ENCODE peak calls at places on chromosome 13, in five cellular contexts. J is Peyer's patch, T is fibroblast of the aortic adventitia, E is NB4, P is neural crest cell. D is an unnamed sample.
A peak's percentile ranks its signal among the peaks of the same experiment; 100 is the strongest.

GRCh38 chr13:40170091-40170490 is 496.4 kb downstream of the FOXO1 start:
- DNase-seq in T (no peak), P (no peak), E (no peak), J (no peak), D (no peak)

GRCh38 chr13:90105276-90105675 is 1242.2 kb upstream of the MIR17HG start:
- DNase-seq in J (no peak), E (no peak), P (no peak), T (no peak), D (no peak)

GRCh38 chr13:36345438-36346221 is 564 bp downstream of the SPART start:
- DNase-seq in E (peak; percentile 90), J (peak; percentile 52), P (peak; percentile 41), T (peak; percentile 95), D (no peak)

GRCh38 chr13:80862466-80862865 is 521.5 kb upstream of the SPRY2 start:
- DNase-seq in T (no peak), P (peak; percentile 5), J (no peak), E (no peak), D (no peak)

GRCh38 chr13:108083056-108083455 is 132.3 kb downstream of the LIG4 start:
- DNase-seq in T (no peak), P (no peak), E (no peak), J (no peak), D (no peak)

GRCh38 chr13:102461302-102461701 is 59.5 kb upstream of the FGF14 start:
- DNase-seq in J (no peak), P (no peak), T (no peak), E (no peak), D (no peak)

GRCh38 chr13:88417801-88418200 is 746.6 kb downstream of the SLITRK5 start:
- DNase-seq in E (no peak), P (no peak), J (no peak), T (no peak), D (no peak)

GRCh38 chr13:51715613-51716012 is 88.3 kb downstream of the DHRS12 start:
- DNase-seq in P (no peak), E (no peak), J (no peak), T (no peak), D (no peak)

GRCh38 chr13:33611016-33611805 is 206.7 kb upstream of the RFC3 start:
- DNase-seq in E (no peak), J (no peak), T (peak; percentile 86), P (peak; percentile 36), D (no peak)

GRCh38 chr13:28100149-28101121 is at the start of gene FLT3:
- DNase-seq in P (peak; percentile 38), J (no peak), T (peak; percentile 2), E (peak; percentile 99), D (peak; percentile 65)